ENCODE peak calls at places on chromosome 13, in eight cellular contexts. E, D, T, K, O, N, B and F are unnamed samples.

GRCh38 chr13:37656247-37656940 is 57.8 kb upstream of the POSTN start:
- DNase-seq in E (no peak), D (peak; percentile 89), T (peak; percentile 88), K (no peak), O (no peak), N (no peak), B (no peak), F (no peak)

GRCh38 chr13:80341771-80342271 is 895 bp upstream of the SPRY2 start:
- DNase-seq in E (peak; percentile 30), D (peak; percentile 68), T (no peak), K (peak; percentile 48), O (no peak), N (no peak), B (peak; percentile 83), F (peak; percentile 59)

GRCh38 chr13:59842507-59842906 is 321.2 kb downstream of the DIAPH3 start:
- DNase-seq in E (no peak), D (no peak), T (no peak), K (no peak), O (no peak), N (no peak), B (no peak), F (no peak)

GRCh38 chr13:89694471-89694870 is 1653.0 kb upstream of the MIR17HG start:
- DNase-seq in E (no peak), D (no peak), T (no peak), K (no peak), O (no peak), N (no peak), B (no peak), F (no peak)

GRCh38 chr13:65724261-65724660 is 1505.9 kb downstream of the PCDH9 start:
- DNase-seq in E (no peak), D (peak; percentile 89), T (no peak), K (no peak), O (no peak), N (no peak), B (no peak), F (no peak)

GRCh38 chr13:44806841-44807240 is 182.4 kb downstream of the NUFIP1 start:
- DNase-seq in E (no peak), D (no peak), T (no peak), K (no peak), O (no peak), N (no peak), B (no peak), F (no peak)

GRCh38 chr13:110628952-110629701 is 13.8 kb downstream of the NAXD start:
- DNase-seq in E (no peak), D (peak; percentile 24), T (no peak), K (no peak), O (no peak), N (no peak), B (no peak), F (peak; percentile 9)

GRCh38 chr13:36813226-36813625 is 5.8 kb upstream of the RFXAP start:
- DNase-seq in E (no peak), D (no peak), T (no peak), K (no peak), O (no peak), N (no peak), B (no peak), F (no peak)

GRCh38 chr13:66425741-66426140 is 804.4 kb downstream of the PCDH9 start:
- DNase-seq in E (no peak), D (no peak), T (no peak), K (no peak), O (no peak), N (no peak), B (no peak), F (no peak)

GRCh38 chr13:67119481-67119883 is 110.7 kb downstream of the PCDH9 start:
- DNase-seq in E (no peak), D (peak; percentile 79), T (peak; percentile 62), K (no peak), O (no peak), N (no peak), B (no peak), F (no peak)

GRCh38 chr13:84136582-84136981 is 254.3 kb upstream of the SLITRK1 start:
- DNase-seq in E (no peak), D (no peak), T (no peak), K (no peak), O (no peak), N (no peak), B (no peak), F (no peak)

GRCh38 chr13:102333320-102334181 is 68.3 kb downstream of the FGF14 start:
- DNase-seq in E (no peak), D (no peak), T (no peak), K (no peak), O (no peak), N (no peak), B (no peak), F (no peak)

GRCh38 chr13:30314562-30314961 is 7.2 kb upstream of the KATNAL1 start:
- DNase-seq in E (no peak), D (no peak), T (no peak), K (no peak), O (no peak), N (no peak), B (no peak), F (no peak)

GRCh38 chr13:30837227-30838159 is 68.6 kb upstream of the MEDAG start:
- DNase-seq in E (no peak), D (no peak), T (no peak), K (no peak), O (no peak), N (no peak), B (no peak), F (no peak)

GRCh38 chr13:52162279-52163101 is 3.1 kb upstream of the NEK3 start:
- DNase-seq in E (no peak), D (peak; percentile 72), T (no peak), K (no peak), O (no peak), N (no peak), B (no peak), F (peak; percentile 53)

GRCh38 chr13:21399741-21400140 is 59.4 kb downstream of the ZDHHC20 start:
- DNase-seq in E (no peak), D (peak; percentile 22), T (peak; percentile 52), K (no peak), O (no peak), N (no peak), B (no peak), F (no peak)

DNA sequence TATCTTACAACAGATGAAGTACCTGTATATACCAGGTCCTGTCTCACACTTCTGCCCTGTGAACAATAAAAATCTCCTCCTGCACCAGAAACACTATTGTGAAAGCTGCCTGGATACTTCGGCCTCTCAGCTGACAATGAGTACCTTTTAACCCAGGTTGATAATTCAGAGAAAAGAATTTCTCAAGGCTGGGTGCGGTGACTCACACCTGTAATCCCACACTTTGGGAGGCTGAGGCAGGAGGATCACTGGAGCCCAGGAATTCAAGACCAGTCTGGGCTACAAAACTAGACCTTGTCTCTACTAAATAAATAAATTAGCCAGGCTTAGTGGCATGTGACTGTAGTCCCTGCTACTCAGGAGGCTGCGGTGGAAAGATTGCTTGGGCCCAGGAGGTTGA is 65.3 kb upstream of the TM9SF2 start:
- DNase-seq in E (no peak), D (no peak), T (peak; percentile 63), K (no peak), O (no peak), N (no peak), B (no peak), F (no peak)
- TF ChIP-seq CTCF in E (no peak), D (no peak), T (no peak), K (no peak), O (no peak), N (no peak), B (no peak), F (no peak)

GRCh38 chr13:96034662-96035061 is 18.5 kb downstream of the UGGT2 start:
- DNase-seq in E (no peak), D (no peak), T (no peak), K (no peak), O (peak; percentile 22), N (no peak), B (no peak), F (no peak)
- H3K4me1 ChIP-seq in E (no peaks in the 10 kb centered on the region), D (no peaks in the 10 kb centered on the region), T (peaks cover 13% of the 10 kb centered on the region), K (no peaks in the 10 kb centered on the region), O (no peaks in the 10 kb centered on the region), N (no peaks in the 10 kb centered on the region), B (no peaks in the 10 kb centered on the region), F (no peaks in the 10 kb centered on the region)

DNA sequence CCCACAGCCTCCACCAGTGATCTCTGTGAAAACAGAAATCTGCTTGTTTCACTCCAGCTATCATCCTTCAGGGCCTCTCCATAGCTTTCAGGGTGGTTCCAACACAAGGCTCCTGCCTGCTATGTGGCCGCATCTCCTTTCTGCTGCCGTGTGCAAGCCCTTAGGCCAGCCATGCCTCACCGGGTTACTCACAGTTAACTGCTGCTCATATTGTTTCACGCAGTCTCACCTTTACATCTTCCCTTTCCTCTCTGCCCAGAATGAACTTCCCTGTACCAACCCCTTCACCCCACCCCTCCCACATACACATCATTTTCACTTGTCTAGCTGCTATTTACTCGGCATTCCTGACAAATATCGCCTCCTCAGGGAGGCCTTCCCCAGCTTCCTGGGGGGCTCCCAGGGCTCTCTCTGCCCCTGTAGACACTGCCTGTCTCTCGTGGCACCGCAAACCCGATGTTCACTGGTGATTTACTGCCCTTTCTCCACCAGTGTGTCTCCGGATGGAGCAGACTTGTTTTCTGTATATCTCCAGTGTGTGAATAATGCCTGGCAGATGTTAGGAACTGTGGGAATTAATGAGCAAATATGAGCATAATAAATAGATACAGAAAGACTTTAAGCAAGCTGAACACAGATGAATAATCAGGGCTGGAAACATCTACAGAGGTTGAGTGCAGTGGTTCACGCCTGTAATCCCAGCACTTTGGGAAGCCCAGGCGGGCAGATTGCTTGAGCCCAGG is 39.3 kb upstream of the GPR183 start:
- DNase-seq in E (no peak), D (no peak), T (no peak), K (no peak), O (no peak), N (no peak), B (no peak), F (no peak)
- H3K36me3 ChIP-seq in E (no peaks in the 10 kb centered on the region), D (no peaks in the 10 kb centered on the region), T (peaks cover 14% of the 10 kb centered on the region), K (peaks cover 78% of the 10 kb centered on the region), O (peaks cover 20% of the 10 kb centered on the region), N (no peaks in the 10 kb centered on the region), B (peaks cover 43% of the 10 kb centered on the region), F (no peaks in the 10 kb centered on the region)

GRCh38 chr13:27372896-27373295 is 51.5 kb upstream of the GTF3A start:
- DNase-seq in E (no peak), D (peak; percentile 23), T (no peak), K (peak; percentile 78), O (no peak), N (no peak), B (peak; percentile 73), F (peak; percentile 75)

GRCh38 chr13:27375686-27376326 is 48.6 kb upstream of the GTF3A start:
- DNase-seq in E (peak; percentile 50), D (peak; percentile 82), T (no peak), K (peak; percentile 48), O (peak; percentile 32), N (no peak), B (no peak), F (peak; percentile 75)

GRCh38 chr13:27374126-27374613 is 50.2 kb upstream of the GTF3A start:
- DNase-seq in E (no peak), D (no peak), T (no peak), K (no peak), O (no peak), N (no peak), B (no peak), F (no peak)

GRCh38 chr13:27371932-27372331 is 52.5 kb upstream of the GTF3A start:
- DNase-seq in E (no peak), D (no peak), T (no peak), K (no peak), O (no peak), N (no peak), B (no peak), F (no peak)

DNA sequence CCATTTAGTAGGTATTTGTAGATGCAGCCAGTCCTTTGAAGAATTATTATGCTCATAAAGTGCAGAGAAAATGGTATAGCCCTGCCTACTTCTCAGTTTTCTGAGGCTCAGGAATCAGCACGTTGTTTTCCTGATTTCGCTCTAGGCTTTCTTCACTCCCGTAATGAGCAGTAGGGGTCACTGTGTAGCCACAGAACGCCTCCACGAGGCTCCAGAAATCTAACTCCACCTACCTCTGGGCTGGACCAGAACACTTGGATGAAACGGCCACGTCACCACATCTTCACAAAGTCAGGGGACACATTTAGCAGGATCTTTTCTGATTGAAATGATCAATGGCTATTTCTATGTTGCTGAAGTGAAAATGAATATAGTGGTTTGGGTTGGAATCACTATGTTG is 49.8 kb upstream of the GTF3A start:
- DNase-seq in E (peak; percentile 52), D (peak; percentile 86), T (peak; percentile 58), K (peak; percentile 73), O (no peak), N (peak; percentile 21), B (no peak), F (peak; percentile 82)
- TF ChIP-seq CTCF in E (peak; percentile 64), D (peak; percentile 83), T (peak; percentile 73), K (peak; percentile 71), O (peak; percentile 52), N (peak; percentile 67), B (peak; percentile 80), F (peak; percentile 61)